ENCODE peak calls at places on chromosome X, in six cellular contexts. S is colonic mucosa, K is D721Med, P is prostate gland, I is IMR-90, L is GM23338. M is an unnamed sample.

GRCh38 chrX:45758319-45758718 is 557.6 kb upstream of the DIPK2B start:
- DNase-seq in S (no peak), K (no peak), P (no peak), I (peak), L (no peak), M (no peak)

GRCh38 chrX:69262036-69262905 is 97.0 kb upstream of the PJA1 start:
- DNase-seq in S (no peak), K (no peak), P (no peak), I (peak), L (no peak), M (no peak)

GRCh38 chrX:53076671-53077070 is 5.5 kb upstream of the TSPYL2 start:
- DNase-seq in S (no peak), K (no peak), P (no peak), I (no peak), L (no peak), M (no peak)

GRCh38 chrX:54695231-54695630 is 102.8 kb downstream of the ITIH6 start:
- DNase-seq in S (no peak), K (no peak), P (no peak), I (peak), L (peak), M (no peak)

GRCh38 chrX:54288277-54288676 is 69.6 kb downstream of the WNK3 start:
- DNase-seq in S (no peak), K (no peak), P (no peak), I (peak), L (no peak), M (no peak)

GRCh38 chrX:42149786-42150185 is 226.4 kb upstream of the CASK start:
- DNase-seq in S (no peak), K (no peak), P (no peak), I (no peak), L (no peak), M (no peak)

GRCh38 chrX:15853586-15854079 is 980 bp downstream of the AP1S2 start:
- DNase-seq in S (no peak), K (no peak), P (no peak), I (no peak), L (no peak), M (no peak)

GRCh38 chrX:46263494-46263893 is 281.7 kb downstream of the ZNF674 start:
- DNase-seq in S (no peak), K (no peak), P (no peak), I (no peak), L (no peak), M (no peak)

GRCh38 chrX:21972721-21973120 is 32.2 kb downstream of the SMS start:
- DNase-seq in S (no peak), K (no peak), P (no peak), I (peak), L (peak), M (no peak)

GRCh38 chrX:118603981-118604380 is 108.4 kb downstream of the DOCK11 start:
- DNase-seq in S (peak), K (no peak), P (peak), I (peak), L (peak), M (peak)

GRCh38 chrX:111200327-111200726 is 70.0 kb downstream of the CAPN6 start:
- DNase-seq in S (no peak), K (no peak), P (no peak), I (no peak), L (no peak), M (no peak)

DNA sequence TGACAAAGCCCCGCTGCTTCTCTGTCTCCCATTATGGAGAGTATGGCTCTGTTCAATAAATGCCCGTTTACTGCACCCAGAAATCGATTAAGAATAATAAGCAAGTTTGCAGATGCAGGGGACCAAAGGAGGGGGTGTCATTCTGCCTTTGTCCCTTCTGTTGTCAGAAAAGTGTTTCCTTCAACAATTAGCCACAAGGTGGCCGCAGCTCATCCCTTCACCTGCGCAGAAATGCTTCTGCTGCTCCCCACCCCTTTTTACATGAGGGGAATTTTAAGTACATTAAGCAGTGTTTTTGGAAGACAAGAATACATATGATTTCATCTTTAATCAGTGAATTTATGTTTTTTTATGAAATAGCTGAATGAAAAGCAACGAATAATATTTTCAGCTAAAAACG is 175.6 kb upstream of the ARX start:
- DNase-seq in S (no peak), K (no peak), P (no peak), I (no peak), L (peak), M (no peak)
- TF ChIP-seq CTCF in S (no peak), K (no peak), P (no peak), I (no peak), L (peak), M (no peak)

DNA sequence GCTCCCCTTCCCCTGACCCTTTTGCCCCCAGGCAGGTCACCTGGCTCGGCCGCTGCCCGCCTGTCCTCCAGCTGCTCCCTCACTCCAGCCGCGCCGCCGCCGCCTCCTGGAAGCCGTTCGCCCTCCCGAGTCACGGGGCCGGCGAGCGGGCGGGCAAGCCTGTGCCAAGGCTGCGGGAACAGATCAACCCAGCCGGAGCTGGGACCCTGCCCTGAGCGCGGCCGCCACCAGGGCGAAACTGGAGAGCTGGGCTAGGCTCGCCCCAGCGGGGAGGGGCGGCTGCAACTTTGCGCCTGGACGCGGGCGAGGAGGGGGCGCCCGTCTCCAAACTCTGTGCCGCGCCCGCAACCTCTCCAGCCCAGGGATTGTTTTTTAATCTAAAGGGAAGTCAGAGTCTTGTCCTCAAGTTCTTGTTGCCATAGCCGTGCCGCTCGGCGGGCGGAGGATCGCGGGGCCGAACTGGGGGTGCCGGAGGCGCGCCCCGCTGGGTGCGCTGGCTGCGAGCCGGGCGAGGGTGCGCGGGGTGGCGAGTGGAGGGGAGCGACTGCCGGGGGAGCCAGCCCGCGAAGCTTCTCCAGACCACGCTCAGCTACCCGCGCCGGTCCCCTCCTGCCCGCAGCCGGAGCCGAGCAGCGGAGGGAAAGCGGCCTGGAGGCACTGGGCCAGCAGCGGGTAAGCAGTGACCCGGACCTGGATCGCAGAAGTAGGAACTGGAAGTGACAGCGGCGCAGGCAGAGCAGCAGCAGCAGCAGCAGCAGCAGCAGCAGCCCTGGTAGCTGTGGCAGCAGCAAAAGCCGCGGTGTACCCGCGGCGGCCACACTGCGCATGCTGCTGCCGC is 13.4 kb downstream of the ARHGEF6 start:
- DNase-seq in S (peak), K (no peak), P (peak), I (peak), L (peak), M (peak)
- TF ChIP-seq CTCF in S (no peak), K (no peak), P (no peak), I (no peak), L (peak), M (no peak)

DNA sequence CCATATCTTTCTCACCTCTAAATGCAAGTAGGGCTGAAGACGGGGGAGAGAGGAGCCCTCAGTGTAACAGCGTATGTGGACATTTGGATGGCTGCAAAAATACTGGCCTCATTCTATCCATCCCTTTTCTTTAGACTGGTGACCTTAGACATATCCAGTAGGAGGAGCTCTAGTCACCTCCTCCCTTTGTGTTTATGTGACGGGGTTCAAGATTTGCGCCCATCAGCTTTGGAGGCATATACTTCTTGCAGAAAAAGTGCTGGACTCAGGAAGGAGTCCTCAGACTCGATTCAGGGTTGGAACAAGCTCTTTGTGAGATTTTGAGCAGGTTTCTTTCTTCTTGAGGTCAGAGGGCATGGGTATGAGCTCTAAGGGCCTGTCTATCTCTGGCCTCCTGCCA is 86.2 kb downstream of the MAMLD1 start:
- DNase-seq in S (no peak), K (no peak), P (no peak), I (no peak), L (peak), M (no peak)
- TF ChIP-seq CTCF in S (no peak), K (no peak), P (no peak), I (no peak), L (peak), M (peak)

GRCh38 chrX:57933321-57933720 is 23.1 kb upstream of the ZXDA start:
- DNase-seq in S (no peak), K (no peak), P (no peak), I (no peak), L (no peak), M (no peak)

GRCh38 chrX:57930051-57930450 is 19.8 kb upstream of the ZXDA start:
- DNase-seq in S (no peak), K (no peak), P (no peak), I (peak), L (no peak), M (no peak)

GRCh38 chrX:57925806-57926205 is 15.5 kb upstream of the ZXDA start:
- DNase-seq in S (no peak), K (no peak), P (no peak), I (no peak), L (no peak), M (no peak)

GRCh38 chrX:57932266-57932665 is 22.0 kb upstream of the ZXDA start:
- DNase-seq in S (no peak), K (no peak), P (no peak), I (no peak), L (no peak), M (no peak)

DNA sequence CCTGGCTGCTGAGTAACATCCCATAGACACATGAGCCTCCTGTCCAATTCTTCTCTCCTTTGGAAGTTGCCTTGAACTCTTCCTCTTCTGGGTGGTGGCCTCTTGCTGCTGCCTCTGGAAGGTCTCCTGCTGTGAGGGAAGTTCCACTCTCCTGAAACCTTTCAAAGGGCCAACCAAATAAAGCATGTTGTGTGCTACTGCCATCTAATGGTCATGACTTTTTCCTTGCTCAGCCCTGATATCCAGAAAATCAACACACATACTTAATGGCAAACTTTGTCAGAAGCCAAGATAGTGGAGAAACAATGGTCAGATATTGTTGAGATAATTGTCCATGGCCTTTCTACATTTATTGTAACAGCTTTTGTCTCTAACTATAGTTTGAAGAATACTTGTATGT is 19.1 kb upstream of the ZXDA start:
- DNase-seq in S (no peak), K (no peak), P (no peak), I (peak), L (peak), M (no peak)
- TF ChIP-seq CTCF in S (peak), K (peak), P (no peak), I (peak), L (peak), M (peak)

GRCh38 chrX:47497274-47497673 is 14.3 kb upstream of the ZNF41 start:
- DNase-seq in S (no peak), K (no peak), P (no peak), I (peak), L (no peak), M (no peak)
- TF ChIP-seq CTCF in S (no peak), K (peak), P (no peak), I (peak), L (peak), M (no peak)

GRCh38 chrX:80282535-80282934 is 137.7 kb upstream of the TENT5D start:
- DNase-seq in S (no peak), K (no peak), P (no peak), I (no peak), L (no peak), M (no peak)
- TF ChIP-seq CTCF in S (no peak), K (peak), P (no peak), I (peak), L (peak), M (no peak)